ENCODE peak calls at places on chromosomes 5 and 9, in eight cellular contexts. I, M, D, F, N, Z, W and H are unnamed samples.

GRCh38 chr5:109924708-109925107 is 235.0 kb downstream of the MAN2A1 start:
- DNase-seq in I (no peak), M (no peak), D (no peak), F (no peak), N (no peak), Z (no peak), W (no peak), H (no peak)

GRCh38 chr5:132481243-132482211 is 9.0 kb downstream of the IRF1 start:
- DNase-seq in I (no peak), M (no peak), D (no peak), F (no peak), N (no peak), Z (peak), W (no peak), H (no peak)

GRCh38 chr5:40486437-40487270 is 193.1 kb upstream of the PTGER4 start:
- DNase-seq in I (peak), M (no peak), D (no peak), F (peak), N (no peak), Z (no peak), W (no peak), H (no peak)

GRCh38 chr5:174555726-174556125 is 168.7 kb upstream of the MSX2 start:
- DNase-seq in I (no peak), M (no peak), D (no peak), F (no peak), N (no peak), Z (no peak), W (no peak), H (no peak)

GRCh38 chr9:85522459-85523092 is 219.2 kb downstream of the AGTPBP1 start:
- DNase-seq in I (no peak), M (no peak), D (peak), F (peak), N (peak), Z (no peak), W (no peak), H (no peak)

GRCh38 chr5:159913481-159913880 is 2.8 kb upstream of the ADRA1B start:
- DNase-seq in I (no peak), M (no peak), D (no peak), F (no peak), N (no peak), Z (no peak), W (no peak), H (no peak)

GRCh38 chr5:456351-457194 is 13.6 kb downstream of the EXOC3 start:
- DNase-seq in I (no peak), M (peak), D (no peak), F (no peak), N (peak), Z (peak), W (no peak), H (no peak)

GRCh38 chr5:173329370-173330150 is 1.3 kb upstream of the STC2 start:
- DNase-seq in I (no peak), M (peak), D (no peak), F (no peak), N (no peak), Z (no peak), W (no peak), H (no peak)

GRCh38 chr9:19184144-19184917 is 46.2 kb upstream of the DENND4C start:
- DNase-seq in I (peak), M (no peak), D (peak), F (peak), N (peak), Z (peak), W (peak), H (no peak)

GRCh38 chr5:56640763-56641406 is 174.5 kb upstream of the MAP3K1 start:
- DNase-seq in I (peak), M (no peak), D (no peak), F (peak), N (peak), Z (peak), W (no peak), H (no peak)

GRCh38 chr5:43694027-43694426 is 91.0 kb downstream of the NNT start:
- DNase-seq in I (no peak), M (no peak), D (no peak), F (no peak), N (no peak), Z (no peak), W (no peak), H (no peak)
- TF ChIP-seq POLR2A in I (no peak), M (no peak), D (no peak), F (no peak), N (no peak), Z (no peak), W (no peak), H (no peak)

DNA sequence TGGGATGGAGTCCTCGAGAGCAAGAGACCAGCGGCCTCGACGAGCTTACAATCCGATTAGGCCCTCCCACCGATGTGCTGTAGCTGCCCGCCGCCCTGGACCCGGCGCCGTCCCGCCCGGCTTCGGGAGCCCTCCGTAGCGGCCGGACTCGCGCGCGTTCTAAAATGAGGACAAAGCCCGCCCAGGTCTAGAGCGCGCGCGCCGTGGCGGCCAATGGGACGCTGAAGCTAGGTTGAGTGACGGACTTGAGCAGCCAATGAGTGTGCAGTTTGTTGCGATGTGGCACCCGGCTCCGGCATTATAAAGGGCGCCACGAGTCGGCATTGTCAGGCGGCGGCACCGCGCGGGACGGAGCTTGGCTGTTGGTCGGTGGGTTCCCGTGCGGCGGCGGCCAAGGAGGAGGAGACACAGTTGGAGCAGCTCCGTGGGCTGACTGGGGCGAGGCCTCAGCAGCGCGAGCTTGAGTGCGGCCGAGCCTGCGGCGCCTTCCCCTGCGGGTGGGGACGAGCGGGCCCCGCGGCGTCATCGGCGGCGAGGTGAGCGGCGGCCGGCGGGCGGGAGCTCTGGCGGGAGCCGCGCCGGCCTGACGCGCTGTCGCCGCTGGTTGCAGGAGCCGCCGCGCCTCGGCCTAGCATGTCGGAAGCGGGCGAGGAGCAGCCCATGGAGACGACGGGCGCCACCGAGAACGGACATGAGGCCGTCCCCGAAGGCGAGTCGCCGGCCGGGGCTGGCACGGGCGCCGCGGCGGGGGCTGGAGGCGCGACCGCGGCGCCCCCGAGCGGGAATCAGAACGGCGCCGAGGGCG is at the start of gene HNRNPAB:
- DNase-seq in I (peak), M (peak), D (peak), F (peak), N (peak), Z (peak), W (peak), H (no peak)
- TF ChIP-seq POLR2A in I (peak), M (peak), D (peak), F (peak), N (peak), Z (peak), W (peak), H (peak)

GRCh38 chr9:137800196-137801022 is 77.2 kb upstream of the CACNA1B start:
- DNase-seq in I (no peak), M (no peak), D (no peak), F (no peak), N (no peak), Z (no peak), W (no peak), H (no peak)
- TF ChIP-seq POLR2A in I (no peak), M (no peak), D (no peak), F (no peak), N (no peak), Z (no peak), W (no peak), H (no peak)

GRCh38 chr9:130054428-130054786 is 701 bp downstream of the GPR107 start:
- DNase-seq in I (no peak), M (no peak), D (no peak), F (no peak), N (no peak), Z (no peak), W (no peak), H (no peak)

GRCh38 chr9:130051855-130052254 is 1.9 kb upstream of the GPR107 start:
- DNase-seq in I (no peak), M (no peak), D (no peak), F (no peak), N (no peak), Z (no peak), W (no peak), H (no peak)

GRCh38 chr9:130054820-130055219 is 1.1 kb downstream of the GPR107 start:
- DNase-seq in I (no peak), M (no peak), D (no peak), F (no peak), N (no peak), Z (no peak), W (no peak), H (no peak)

GRCh38 chr9:130053109-130053503 is 600 bp upstream of the GPR107 start:
- DNase-seq in I (no peak), M (no peak), D (no peak), F (no peak), N (no peak), Z (no peak), W (no peak), H (no peak)

GRCh38 chr9:130053504-130054427 is at the start of gene GPR107:
- DNase-seq in I (peak), M (peak), D (peak), F (peak), N (peak), Z (peak), W (peak), H (no peak)
- TF ChIP-seq POLR2A in I (peak), M (peak), D (peak), F (peak), N (peak), Z (peak), W (peak), H (no peak)

DNA sequence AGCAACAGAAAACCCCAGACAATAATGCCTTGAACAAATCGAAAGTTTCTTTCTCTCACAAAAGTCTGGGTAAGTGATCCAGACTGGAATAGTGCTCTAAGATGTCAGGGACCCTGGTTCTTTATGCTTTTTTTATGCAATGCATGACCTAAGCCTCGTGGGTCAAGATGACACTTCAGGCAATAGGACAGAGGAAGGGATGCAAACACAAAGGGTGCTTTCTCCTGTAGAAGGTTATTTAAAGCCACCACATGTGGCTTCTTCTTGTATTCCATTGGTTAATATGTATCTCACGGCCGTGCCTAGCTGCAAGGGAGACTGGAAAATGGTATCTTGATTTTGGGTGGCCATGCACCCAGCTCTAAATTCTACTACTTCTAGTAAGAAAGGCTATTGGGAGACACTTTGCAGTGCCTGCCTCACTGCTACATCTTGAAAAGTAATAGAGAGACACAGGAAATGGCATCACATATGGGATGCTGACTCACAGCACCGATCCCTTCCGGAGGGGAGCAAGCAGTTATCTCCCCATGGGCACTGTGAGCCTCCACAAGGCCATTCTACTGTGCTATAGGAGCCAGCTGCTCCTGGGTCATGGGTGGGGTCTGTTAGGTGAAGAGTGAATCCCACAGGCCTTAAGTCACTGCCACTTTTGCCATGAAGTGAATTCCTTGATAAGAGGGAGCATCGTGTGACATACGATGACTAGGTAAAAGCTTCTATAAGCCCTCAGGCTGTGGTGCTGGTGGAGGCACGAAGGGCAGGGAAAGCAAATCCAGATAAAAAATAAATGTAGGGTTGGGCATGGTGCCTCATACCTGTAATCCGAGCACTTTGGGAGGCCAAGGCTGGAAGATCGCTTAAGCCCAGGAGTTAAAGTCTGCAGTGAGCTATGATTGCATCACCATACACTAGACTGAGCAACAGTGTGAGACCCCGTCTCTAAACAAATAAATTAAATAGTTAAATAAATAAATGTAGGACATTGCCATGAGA is 32.5 kb upstream of the RAB14 start:
- DNase-seq in I (no peak), M (no peak), D (no peak), F (no peak), N (no peak), Z (no peak), W (no peak), H (no peak)
- TF ChIP-seq POLR2A in I (no peak), M (no peak), D (no peak), F (no peak), N (no peak), Z (no peak), W (no peak), H (no peak)

GRCh38 chr9:78567693-78568092 is 270.8 kb downstream of the PSAT1 start:
- DNase-seq in I (no peak), M (no peak), D (no peak), F (no peak), N (no peak), Z (no peak), W (no peak), H (no peak)
- TF ChIP-seq POLR2A in I (no peak), M (no peak), D (no peak), F (no peak), N (no peak), Z (no peak), W (no peak), H (no peak)

GRCh38 chr9:2963307-2963706 is 119.4 kb upstream of the PUM3 start:
- DNase-seq in I (no peak), M (no peak), D (no peak), F (no peak), N (no peak), Z (no peak), W (no peak), H (no peak)
- TF ChIP-seq POLR2A in I (no peak), M (no peak), D (no peak), F (no peak), N (no peak), Z (no peak), W (no peak), H (no peak)